ENCODE peak calls at places on chromosomes 7 and 10, in seven cellular contexts. Z is Panc1, L is H9, S is cardiac muscle cell, T is RWPE1, D is hepatocyte, G is right cardiac atrium. H is an unnamed sample.

GRCh38 chr10:6033954-6034353 is 28.2 kb downstream of the IL2RA start:
- DNase-seq in Z (no peak), L (no peak), S (peak; percentile 48), T (no peak), D (no peak), G (no peak), H (no peak)

GRCh38 chr10:90788987-90789386 is 68.9 kb downstream of the HTR7 start:
- DNase-seq in Z (no peak), L (no peak), S (no peak), T (no peak), D (no peak), G (no peak), H (no peak)

GRCh38 chr7:115102738-115103137 is 180.8 kb downstream of the MDFIC start:
- DNase-seq in Z (no peak), L (no peak), S (no peak), T (no peak), D (no peak), G (no peak), H (no peak)

GRCh38 chr7:35258891-35259537 is 5.1 kb upstream of the TBX20 start:
- DNase-seq in Z (no peak), L (no peak), S (peak; percentile 30), T (no peak), D (no peak), G (peak; percentile 80), H (no peak)

GRCh38 chr7:98125758-98126157 is 19.1 kb downstream of the LMTK2 start:
- DNase-seq in Z (no peak), L (no peak), S (no peak), T (no peak), D (no peak), G (no peak), H (no peak)

GRCh38 chr7:139118803-139119485 is 9.4 kb upstream of the ZC3HAV1 start:
- DNase-seq in Z (no peak), L (no peak), S (peak; percentile 24), T (no peak), D (peak; percentile 46), G (no peak), H (no peak)

GRCh38 chr10:75342397-75342796 is 59.2 kb downstream of the ZNF503 start:
- DNase-seq in Z (no peak), L (peak; percentile 23), S (no peak), T (no peak), D (no peak), G (no peak), H (no peak)

GRCh38 chr7:22357311-22358175 is 589 bp upstream of the RAPGEF5 start:
- DNase-seq in Z (peak; percentile 25), L (no peak), S (peak; percentile 15), T (peak; percentile 96), D (peak; percentile 69), G (peak; percentile 51), H (no peak)

GRCh38 chr7:1229956-1230355 is 2.7 kb upstream of the UNCX start:
- DNase-seq in Z (no peak), L (peak; percentile 70), S (no peak), T (no peak), D (no peak), G (no peak), H (no peak)

GRCh38 chr7:5414876-5415275 is 8.8 kb downstream of the TNRC18 start:
- DNase-seq in Z (no peak), L (no peak), S (no peak), T (no peak), D (no peak), G (no peak), H (no peak)

GRCh38 chr7:128833148-128833938 is 3.1 kb downstream of the FLNC start:
- DNase-seq in Z (no peak), L (peak; percentile 64), S (peak; percentile 90), T (no peak), D (peak; percentile 71), G (peak; percentile 82), H (no peak)

GRCh38 chr7:30682131-30683083 is at the start of gene CRHR2:
- DNase-seq in Z (no peak), L (peak; percentile 70), S (no peak), T (no peak), D (peak; percentile 41), G (peak; percentile 67), H (no peak)

GRCh38 chr7:83798489-83798888 is 149.6 kb upstream of the SEMA3E start:
- DNase-seq in Z (no peak), L (no peak), S (no peak), T (no peak), D (no peak), G (no peak), H (no peak)

GRCh38 chr7:1558841-1559625 is 3.0 kb upstream of the TMEM184A start:
- DNase-seq in Z (no peak), L (no peak), S (no peak), T (no peak), D (no peak), G (peak; percentile 66), H (no peak)

GRCh38 chr7:99409814-99410213 is 1.0 kb downstream of the BUD31 start:
- DNase-seq in Z (no peak), L (no peak), S (no peak), T (no peak), D (no peak), G (no peak), H (no peak)
- H3K27ac ChIP-seq in Z (peak overlapping the region; percentile 98), L (no peak overlapping the region), S (peak overlapping the region; percentile 98), T (no peak overlapping the region), D (peak overlapping the region; percentile 95), G (no peak overlapping the region), H (no peak overlapping the region)

DNA sequence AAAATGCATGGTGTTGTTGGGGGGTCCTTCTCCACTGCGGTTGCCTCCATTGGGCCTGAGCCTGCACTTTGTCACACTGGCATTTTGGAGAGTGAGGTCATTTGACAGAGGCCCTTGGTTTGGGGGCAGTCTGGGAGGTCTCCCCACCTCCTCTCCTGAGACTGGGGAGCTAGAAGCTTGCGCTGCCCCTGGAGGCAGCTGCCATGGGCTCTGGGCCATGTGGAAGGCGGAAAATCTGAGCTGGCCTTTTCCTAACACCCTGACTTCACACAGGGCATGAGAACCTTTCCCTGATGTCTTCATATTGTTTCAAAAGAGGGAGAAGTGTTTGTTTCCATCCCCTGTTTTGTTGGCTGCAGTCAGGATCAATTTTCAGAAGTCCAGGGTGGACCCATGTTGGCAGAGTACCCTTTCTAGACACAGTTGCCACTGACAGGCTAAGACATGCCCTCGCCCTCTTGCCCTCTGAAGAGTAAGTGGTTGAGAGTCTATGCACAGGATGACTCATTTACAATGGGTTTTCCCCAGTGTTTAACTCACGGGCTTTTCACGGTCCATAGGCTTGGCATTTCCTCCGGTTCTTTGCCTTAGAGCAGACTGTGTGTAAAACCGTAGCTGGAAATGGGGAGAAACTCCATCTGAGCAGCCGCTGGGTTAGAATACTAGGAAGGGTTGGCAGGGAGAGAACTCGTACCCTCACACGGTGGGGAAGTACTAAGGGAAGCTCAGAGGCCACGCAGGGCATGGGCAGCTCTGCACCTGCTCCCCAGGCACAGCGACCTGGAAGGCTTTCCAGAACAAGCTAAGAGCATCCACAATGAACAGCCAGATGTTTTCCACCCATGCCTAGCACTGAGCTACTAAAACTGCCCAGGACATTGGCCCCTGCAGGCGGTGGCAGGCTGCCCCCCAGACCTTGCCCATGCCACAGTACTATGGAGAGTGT is 655.0 kb downstream of the SDK1 start:
- DNase-seq in Z (no peak), L (no peak), S (no peak), T (peak; percentile 93), D (peak; percentile 37), G (no peak), H (no peak)
- H3K27ac ChIP-seq in Z (peak overlapping the region; percentile 64), L (no peak overlapping the region), S (no peak overlapping the region), T (peak overlapping the region; percentile 76), D (no peak overlapping the region), G (no peak overlapping the region), H (no peak overlapping the region)

GRCh38 chr10:109972372-109973001 is 35.3 kb upstream of the ADD3 start:
- DNase-seq in Z (no peak), L (no peak), S (no peak), T (no peak), D (no peak), G (no peak), H (no peak)

GRCh38 chr10:109974509-109975191 is 33.1 kb upstream of the ADD3 start:
- DNase-seq in Z (no peak), L (no peak), S (peak; percentile 37), T (no peak), D (peak; percentile 76), G (no peak), H (no peak)

GRCh38 chr10:109975251-109975650 is 32.5 kb upstream of the ADD3 start:
- DNase-seq in Z (no peak), L (no peak), S (no peak), T (no peak), D (no peak), G (no peak), H (no peak)

GRCh38 chr10:109971640-109972039 is 36.1 kb upstream of the ADD3 start:
- DNase-seq in Z (no peak), L (no peak), S (no peak), T (no peak), D (no peak), G (no peak), H (no peak)

DNA sequence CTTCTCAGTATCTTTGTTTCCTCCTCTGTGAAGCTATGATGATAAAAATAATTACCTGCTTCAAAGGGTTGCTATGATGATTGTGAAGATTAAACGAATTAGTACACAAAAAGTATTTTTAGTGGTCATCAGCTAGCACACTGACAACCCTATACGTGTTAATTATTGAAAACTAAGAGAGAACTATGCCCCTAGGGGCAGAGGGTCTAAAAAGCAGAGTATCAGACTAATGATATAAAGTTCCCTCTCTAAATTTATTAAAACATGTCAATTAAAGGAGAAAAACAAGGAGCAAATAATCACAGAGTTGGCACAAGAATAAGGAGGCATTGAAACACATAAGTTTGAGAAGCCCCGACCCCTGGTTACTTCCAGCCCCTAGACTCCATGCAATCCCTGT is 34.4 kb upstream of the ADD3 start:
- DNase-seq in Z (no peak), L (no peak), S (no peak), T (no peak), D (no peak), G (no peak), H (no peak)
- H3K27ac ChIP-seq in Z (no peak overlapping the region), L (no peak overlapping the region), S (no peak overlapping the region), T (no peak overlapping the region), D (peak overlapping the region; percentile 97), G (no peak overlapping the region), H (no peak overlapping the region)

DNA sequence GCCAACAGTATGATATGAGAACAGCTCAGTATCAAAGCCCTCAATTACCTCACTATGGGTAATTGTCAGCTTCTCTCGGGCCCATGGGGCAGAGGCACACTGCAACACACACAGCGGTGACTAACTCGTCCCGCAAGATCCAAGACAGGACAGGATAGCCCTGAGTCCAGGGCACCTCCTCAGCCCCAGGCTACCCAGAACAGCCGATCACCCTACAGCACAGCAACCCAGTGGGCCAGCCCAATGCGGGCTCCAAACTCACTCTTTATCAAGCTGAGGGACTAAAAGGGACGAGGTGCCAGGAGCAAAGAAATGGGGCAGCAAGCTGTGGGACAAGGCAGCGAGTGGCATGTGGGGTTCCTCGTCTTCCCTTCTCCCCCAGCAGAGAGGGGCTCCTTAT is 765.1 kb downstream of the GRID1 start:
- DNase-seq in Z (no peak), L (peak; percentile 18), S (no peak), T (no peak), D (no peak), G (no peak), H (no peak)
- H3K27ac ChIP-seq in Z (no peak overlapping the region), L (no peak overlapping the region), S (no peak overlapping the region), T (no peak overlapping the region), D (no peak overlapping the region), G (no peak overlapping the region), H (no peak overlapping the region)

DNA sequence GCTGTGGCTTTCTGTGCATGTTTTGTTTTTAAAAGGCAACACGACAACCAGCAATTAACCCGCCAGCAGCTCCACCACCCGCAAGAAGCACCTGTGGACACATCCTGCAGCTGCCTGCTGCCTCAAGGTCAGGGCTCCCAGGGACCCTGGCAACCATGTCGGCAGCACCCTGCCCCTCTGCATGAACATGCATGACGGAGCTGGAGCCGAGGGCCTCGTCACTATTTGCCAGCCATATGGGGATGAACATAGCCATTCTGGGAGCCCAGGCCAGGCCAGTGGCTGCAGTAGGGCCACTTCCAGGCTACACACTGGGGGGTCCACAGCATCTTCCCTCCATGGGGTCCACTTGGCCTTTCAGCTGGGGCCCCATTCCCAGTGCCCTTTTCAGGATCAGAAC is 52.9 kb downstream of the CAMK2B start:
- DNase-seq in Z (no peak), L (no peak), S (no peak), T (no peak), D (no peak), G (peak; percentile 41), H (no peak)
- H3K27ac ChIP-seq in Z (no peak overlapping the region), L (no peak overlapping the region), S (no peak overlapping the region), T (no peak overlapping the region), D (no peak overlapping the region), G (no peak overlapping the region), H (no peak overlapping the region)

H was measured in iPS DF 6.9.